ENCODE peak calls at places on chromosomes 13 and 19, in five cellular contexts. H is tibial artery, M is A549, F is thoracic aorta, Z is astrocyte. X is an unnamed sample.
A peak's percentile ranks its signal among the peaks of the same experiment; 100 is the strongest.

GRCh38 chr19:53196777-53197396 is 3.7 kb upstream of the ZNF665 start:
- DNase-seq in F (peak; percentile 91), H (peak; percentile 95), M (no peak), Z (peak; percentile 67), X (peak; percentile 61)

GRCh38 chr19:40633207-40633606 is 32.0 kb downstream of the LTBP4 start:
- DNase-seq in H (no peak), F (no peak), M (no peak), Z (peak; percentile 77), X (no peak)

GRCh38 chr13:40102854-40103253 is 447.4 kb downstream of the COG6 start:
- DNase-seq in H (no peak), F (no peak), M (peak; percentile 5), Z (peak; percentile 98), X (no peak)

GRCh38 chr13:65600702-65601101 is 1629.4 kb downstream of the PCDH9 start:
- DNase-seq in F (no peak), Z (peak; percentile 65), M (no peak), H (no peak), X (no peak)

GRCh38 chr13:50123862-50124535 is 108.8 kb downstream of the KCNRG start:
- DNase-seq in F (peak; percentile 81), Z (peak; percentile 87), M (peak; percentile 21), H (peak; percentile 90), X (no peak)

GRCh38 chr13:59835569-59835968 is 328.2 kb downstream of the DIAPH3 start:
- DNase-seq in M (no peak), H (no peak), F (no peak), Z (no peak), X (no peak)

GRCh38 chr19:40217921-40218890 is at the start of gene TTC9B:
- DNase-seq in M (no peak), F (no peak), Z (no peak), H (no peak), X (no peak)

GRCh38 chr19:595326-596262 is 5.9 kb downstream of the HCN2 start:
- DNase-seq in M (no peak), H (no peak), F (no peak), Z (no peak), X (no peak)

GRCh38 chr13:84654654-84655244 is 772.5 kb upstream of the SLITRK1 start:
- DNase-seq in M (no peak), F (no peak), H (no peak), Z (no peak), X (no peak)

GRCh38 chr13:98299954-98300350 is 122.9 kb upstream of the RNF113B start:
- DNase-seq in F (no peak), M (no peak), Z (no peak), H (no peak), X (no peak)
- H3K4me1 ChIP-seq in F (peaks cover 4% of the 10 kb centered on the region), M (peaks cover 15% of the 10 kb centered on the region), Z (peaks cover 30% of the 10 kb centered on the region), H (peaks cover 16% of the 10 kb centered on the region), X (peaks cover 13% of the 10 kb centered on the region)

GRCh38 chr13:114068723-114069322 is 63.6 kb downstream of the RASA3 start:
- DNase-seq in F (no peak), H (peak; percentile 51), M (no peak), Z (peak; percentile 56), X (no peak)

GRCh38 chr13:114066956-114067355 is 65.5 kb downstream of the RASA3 start:
- DNase-seq in H (no peak), M (no peak), Z (no peak), F (no peak), X (no peak)

GRCh38 chr13:114067886-114068722 is 64.3 kb downstream of the RASA3 start:
- DNase-seq in M (no peak), Z (no peak), F (no peak), H (peak; percentile 18), X (no peak)

GRCh38 chr13:114065926-114066774 is 66.3 kb downstream of the RASA3 start:
- DNase-seq in F (no peak), Z (no peak), H (no peak), M (no peak), X (no peak)

DNA sequence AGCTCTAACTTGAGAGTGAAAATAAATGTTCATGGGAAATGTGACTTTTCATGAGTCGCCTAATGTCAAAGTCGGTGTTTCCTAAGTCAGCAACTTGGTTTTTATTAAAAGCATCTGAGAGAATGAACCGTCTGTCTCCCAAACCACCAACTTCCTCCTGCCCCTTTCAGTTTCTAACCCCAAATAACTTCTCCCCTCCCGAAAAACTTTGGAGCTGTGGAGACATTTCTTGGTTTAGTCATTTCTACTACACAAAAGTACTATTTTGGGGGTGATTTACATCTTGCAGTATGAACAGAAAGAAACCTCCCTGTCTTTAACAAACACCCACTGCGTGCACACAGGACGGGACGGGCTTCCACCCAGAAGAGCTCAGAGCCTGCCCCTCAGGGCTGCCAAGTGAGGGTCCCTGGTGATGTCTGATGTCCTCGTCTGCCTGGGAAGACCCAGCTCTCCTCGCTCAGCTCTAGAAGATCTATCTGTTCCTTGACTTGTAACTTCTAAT is 65.0 kb downstream of the RASA3 start:
- DNase-seq in Z (peak; percentile 53), F (no peak), M (no peak), H (peak; percentile 18), X (no peak)
- H3K4me1 ChIP-seq in Z (peaks cover 70% of the 10 kb centered on the region), F (peaks cover 60% of the 10 kb centered on the region), M (peaks cover 64% of the 10 kb centered on the region), H (peaks cover 64% of the 10 kb centered on the region), X (peaks cover 57% of the 10 kb centered on the region)

GRCh38 chr19:38499532-38499931 is 66.0 kb downstream of the RYR1 start:
- DNase-seq in F (no peak), M (no peak), H (no peak), Z (no peak), X (no peak)

GRCh38 chr19:38500450-38500849 is 67.0 kb downstream of the RYR1 start:
- DNase-seq in M (no peak), Z (no peak), H (no peak), F (no peak), X (no peak)

GRCh38 chr19:38496603-38497487 is 63.4 kb downstream of the RYR1 start:
- DNase-seq in F (no peak), M (no peak), Z (no peak), H (no peak), X (no peak)

GRCh38 chr19:38496116-38496515 is 62.6 kb downstream of the RYR1 start:
- DNase-seq in M (no peak), F (no peak), Z (no peak), H (no peak), X (no peak)

DNA sequence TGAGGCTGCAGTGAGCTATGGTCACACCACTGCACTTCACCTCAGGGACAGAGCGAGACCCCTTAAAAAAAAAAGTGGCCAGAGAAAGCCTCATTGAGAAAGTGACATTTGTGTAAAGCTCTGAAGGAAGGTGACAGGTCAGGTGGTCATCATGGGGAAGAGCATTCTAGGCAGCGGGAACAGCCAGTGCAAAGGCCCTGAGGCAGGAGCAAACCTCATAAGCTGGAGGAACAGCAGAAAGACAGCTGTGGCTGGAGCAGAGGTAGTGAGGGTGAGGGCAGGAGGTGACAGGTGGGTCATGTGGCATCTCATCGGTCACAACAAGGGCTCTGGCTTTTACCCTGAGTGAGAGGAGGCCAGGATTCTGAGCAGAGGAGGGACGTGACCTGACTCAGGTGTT is 64.4 kb downstream of the RYR1 start:
- DNase-seq in F (no peak), Z (no peak), H (no peak), M (no peak), X (no peak)
- H3K4me1 ChIP-seq in F (no peaks in the 10 kb centered on the region), Z (no peaks in the 10 kb centered on the region), H (no peaks in the 10 kb centered on the region), M (no peaks in the 10 kb centered on the region), X (no peaks in the 10 kb centered on the region)

GRCh38 chr19:16595097-16595496 is 22.9 kb upstream of the SLC35E1 start:
- DNase-seq in H (no peak), M (no peak), F (no peak), Z (no peak), X (no peak)
- H3K4me1 ChIP-seq in H (no peaks in the 10 kb centered on the region), M (peaks cover 8% of the 10 kb centered on the region), F (no peaks in the 10 kb centered on the region), Z (peaks cover 7% of the 10 kb centered on the region), X (peaks cover 8% of the 10 kb centered on the region)

GRCh38 chr13:31964168-31964567 is 67.4 kb upstream of the FRY start:
- DNase-seq in Z (no peak), H (no peak), F (no peak), M (no peak), X (no peak)
- H3K4me1 ChIP-seq in Z (peaks cover 15% of the 10 kb centered on the region), H (no peaks in the 10 kb centered on the region), F (peaks cover 7% of the 10 kb centered on the region), M (no peaks in the 10 kb centered on the region), X (peaks cover 2% of the 10 kb centered on the region)

DNA sequence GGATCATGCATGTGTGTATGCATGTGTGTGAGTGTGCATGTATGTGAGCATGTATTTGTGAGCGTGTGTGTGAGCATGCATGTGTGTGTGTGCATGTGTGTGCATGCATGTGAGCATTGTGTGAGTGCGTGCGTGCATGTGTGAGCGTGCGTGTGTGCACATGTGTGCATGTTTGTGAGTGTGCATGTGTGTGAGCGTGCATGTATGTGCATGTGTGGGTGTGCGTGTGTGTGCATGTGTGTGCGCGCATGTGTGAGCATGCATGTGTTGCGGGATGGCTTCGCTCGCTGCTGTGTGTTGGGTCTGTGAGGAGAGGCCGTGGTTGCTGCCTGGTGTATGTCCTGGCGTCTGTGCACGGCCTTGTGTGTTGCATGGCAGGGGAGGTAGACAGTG is 32.4 kb downstream of the PAK4 start:
- DNase-seq in Z (no peak), F (no peak), H (no peak), M (no peak), X (no peak)
- H3K4me1 ChIP-seq in Z (peaks cover 17% of the 10 kb centered on the region), F (peaks cover 25% of the 10 kb centered on the region), H (peaks cover 31% of the 10 kb centered on the region), M (peaks cover 42% of the 10 kb centered on the region), X (peaks cover 62% of the 10 kb centered on the region)

GRCh38 chr13:110233682-110234280 is 73.2 kb downstream of the COL4A1 start:
- DNase-seq in Z (no peak), H (no peak), F (no peak), M (no peak), X (no peak)
- H3K4me1 ChIP-seq in Z (peaks cover 23% of the 10 kb centered on the region), H (peaks cover 58% of the 10 kb centered on the region), F (peaks cover 41% of the 10 kb centered on the region), M (peaks cover 5% of the 10 kb centered on the region), X (no peaks in the 10 kb centered on the region)

GRCh38 chr19:5317321-5317720 is 23.3 kb downstream of the PTPRS start:
- DNase-seq in F (no peak), Z (no peak), H (no peak), M (no peak), X (no peak)

GRCh38 chr19:5319516-5319915 is 21.1 kb downstream of the PTPRS start:
- DNase-seq in F (no peak), H (no peak), Z (no peak), M (no peak), X (no peak)

GRCh38 chr19:5321066-5321642 is 19.5 kb downstream of the PTPRS start:
- DNase-seq in Z (no peak), F (no peak), M (no peak), H (no peak), X (no peak)

GRCh38 chr19:5316138-5316537 is 24.5 kb downstream of the PTPRS start:
- DNase-seq in F (no peak), M (no peak), Z (no peak), H (no peak), X (no peak)

GRCh38 chr19:5318306-5318705 is 22.3 kb downstream of the PTPRS start:
- DNase-seq in Z (no peak), F (no peak), H (no peak), M (no peak), X (no peak)
- H3K4me1 ChIP-seq in Z (no peaks in the 10 kb centered on the region), F (no peaks in the 10 kb centered on the region), H (peaks cover 6% of the 10 kb centered on the region), M (peaks cover 20% of the 10 kb centered on the region), X (no peaks in the 10 kb centered on the region)

GRCh38 chr19:35342430-35342829 is 5.3 kb upstream of the FFAR1 start:
- DNase-seq in H (no peak), Z (no peak), M (no peak), F (no peak), X (no peak)

GRCh38 chr19:35337984-35338296 is 9.0 kb downstream of the CD22 start:
- DNase-seq in F (no peak), H (no peak), Z (no peak), M (no peak), X (no peak)

GRCh38 chr19:35341006-35341405 is 6.7 kb upstream of the FFAR1 start:
- DNase-seq in H (no peak), Z (no peak), F (no peak), M (no peak), X (no peak)

GRCh38 chr19:35341565-35342225 is 6.0 kb upstream of the FFAR1 start:
- DNase-seq in M (no peak), Z (no peak), F (no peak), H (no peak), X (no peak)

GRCh38 chr19:35340431-35340830 is 7.3 kb upstream of the FFAR1 start:
- DNase-seq in H (no peak), F (no peak), M (no peak), Z (no peak), X (no peak)
- H3K4me1 ChIP-seq in H (no peaks in the 10 kb centered on the region), F (no peaks in the 10 kb centered on the region), M (no peaks in the 10 kb centered on the region), Z (no peaks in the 10 kb centered on the region), X (no peaks in the 10 kb centered on the region)